ENCODE peak calls at places on chromosomes 16 and 17, in six cellular contexts. E is GM12878, B is K562, I is GM12892, J is H1, F is HepG2. Q is an unnamed sample.

GRCh38 chr16:58243528-58244004 is 45.7 kb upstream of the CSNK2A2 start:
- DNase-seq in E (peak), B (peak), I (peak), J (no peak), F (no peak), Q (peak)

GRCh38 chr17:68759343-68760140 is 158.4 kb upstream of the FAM20A start:
- DNase-seq in E (no peak), B (peak), I (peak), J (peak), F (peak), Q (peak)

GRCh38 chr17:39194089-39194984 is 3.1 kb downstream of the CACNB1 start:
- DNase-seq in E (no peak), B (peak), I (no peak), J (no peak), F (peak), Q (no peak)

GRCh38 chr16:66605177-66605999 is 884 bp downstream of the CMTM3 start:
- DNase-seq in E (no peak), B (peak), I (no peak), J (no peak), F (peak), Q (no peak)

GRCh38 chr16:65731840-65732239 is 610.0 kb upstream of the CDH11 start:
- DNase-seq in E (no peak), B (no peak), I (no peak), J (no peak), F (no peak), Q (no peak)

GRCh38 chr17:80105762-80106161 is 4.4 kb downstream of the GAA start:
- DNase-seq in E (no peak), B (peak), I (no peak), J (no peak), F (no peak), Q (no peak)

GRCh38 chr16:72172105-72173034 is at the start of gene PMFBP1:
- DNase-seq in E (peak), B (peak), I (peak), J (no peak), F (peak), Q (peak)

GRCh38 chr17:43468746-43469544 is 14.8 kb upstream of the DHX8 start:
- DNase-seq in E (no peak), B (no peak), I (no peak), J (no peak), F (peak), Q (no peak)

GRCh38 chr17:40542562-40543411 is 22.5 kb downstream of the CCR7 start:
- DNase-seq in E (no peak), B (no peak), I (no peak), J (no peak), F (peak), Q (no peak)

GRCh38 chr17:8226536-8227237 is 16.3 kb upstream of the AURKB start:
- DNase-seq in E (peak), B (peak), I (no peak), J (no peak), F (no peak), Q (no peak)

GRCh38 chr16:2981177-2981898 is 1.1 kb upstream of the PKMYT1 start:
- DNase-seq in E (no peak), B (peak), I (no peak), J (no peak), F (peak), Q (no peak)

GRCh38 chr17:44311562-44312181 is 3.3 kb downstream of the RUNDC3A start:
- DNase-seq in E (no peak), B (peak), I (no peak), J (no peak), F (no peak), Q (no peak)

GRCh38 chr16:74775255-74775654 is 635 bp upstream of the FA2H start:
- DNase-seq in E (no peak), B (no peak), I (no peak), J (no peak), F (no peak), Q (no peak)

GRCh38 chr16:59432934-59433333 is 698.8 kb upstream of the GOT2 start:
- DNase-seq in E (no peak), B (no peak), I (no peak), J (no peak), F (no peak), Q (no peak)

GRCh38 chr16:85461814-85462404 is 151.2 kb upstream of the GSE1 start:
- DNase-seq in E (no peak), B (peak), I (no peak), J (no peak), F (no peak), Q (no peak)

GRCh38 chr17:45036696-45037095 is 14.7 kb downstream of the DCAKD start:
- DNase-seq in E (no peak), B (no peak), I (no peak), J (no peak), F (no peak), Q (no peak)

GRCh38 chr17:53629188-53629587 is 193.5 kb upstream of the KIF2B start:
- DNase-seq in E (no peak), B (no peak), I (no peak), J (no peak), F (no peak), Q (no peak)

GRCh38 chr17:66464921-66465320 is 162.5 kb downstream of the PRKCA start:
- DNase-seq in E (no peak), B (no peak), I (no peak), J (no peak), F (no peak), Q (no peak)

GRCh38 chr17:76540381-76541300 is 797 bp downstream of the PRCD start:
- DNase-seq in E (no peak), B (peak), I (peak), J (peak), F (peak), Q (peak)

GRCh38 chr17:56144205-56144604 is 9.1 kb upstream of the ANKFN1 start:
- DNase-seq in E (no peak), B (no peak), I (no peak), J (no peak), F (no peak), Q (no peak)

GRCh38 chr16:22813946-22814325 is at the start of gene HS3ST2:
- DNase-seq in E (no peak), B (no peak), I (no peak), J (peak), F (no peak), Q (no peak)

GRCh38 chr17:4485676-4486646 is 12.7 kb upstream of the SPNS2 start:
- DNase-seq in E (no peak), B (no peak), I (no peak), J (no peak), F (no peak), Q (peak)

GRCh38 chr16:4283939-4284338 is 11.1 kb upstream of the TFAP4 start:
- DNase-seq in E (no peak), B (no peak), I (no peak), J (no peak), F (no peak), Q (no peak)

GRCh38 chr17:35969558-35970442 is 11.5 kb downstream of the CCL16 start:
- DNase-seq in E (peak), B (peak), I (peak), J (peak), F (peak), Q (peak)

GRCh38 chr16:74605332-74605731 is 1.6 kb downstream of the GLG1 start:
- DNase-seq in E (no peak), B (no peak), I (no peak), J (no peak), F (no peak), Q (no peak)

GRCh38 chr16:87963400-87963799 is 12.2 kb downstream of the BANP start:
- DNase-seq in E (no peak), B (no peak), I (no peak), J (no peak), F (no peak), Q (no peak)

GRCh38 chr16:9406039-9406438 is 314.6 kb downstream of the HAPSTR1 start:
- DNase-seq in E (no peak), B (no peak), I (no peak), J (no peak), F (no peak), Q (no peak)

GRCh38 chr17:72764632-72765041 is 327.9 kb downstream of the SLC39A11 start:
- DNase-seq in E (no peak), B (no peak), I (no peak), J (no peak), F (no peak), Q (no peak)

GRCh38 chr16:86576591-86577313 is 1.6 kb upstream of the FOXL1 start:
- DNase-seq in E (no peak), B (no peak), I (no peak), J (no peak), F (no peak), Q (no peak)

GRCh38 chr17:31274252-31274651 is 22.8 kb downstream of the OMG start:
- DNase-seq in E (no peak), B (no peak), I (no peak), J (no peak), F (peak), Q (no peak)

GRCh38 chr17:31273511-31273910 is 23.5 kb downstream of the OMG start:
- DNase-seq in E (no peak), B (no peak), I (no peak), J (no peak), F (no peak), Q (no peak)

GRCh38 chr17:31272803-31273202 is 24.2 kb downstream of the OMG start:
- DNase-seq in E (no peak), B (no peak), I (no peak), J (no peak), F (no peak), Q (no peak)

GRCh38 chr17:31272236-31272635 is 24.8 kb downstream of the OMG start:
- DNase-seq in E (no peak), B (no peak), I (no peak), J (no peak), F (no peak), Q (no peak)

GRCh38 chr17:31275126-31275525 is 21.9 kb downstream of the OMG start:
- DNase-seq in E (no peak), B (no peak), I (no peak), J (no peak), F (no peak), Q (no peak)
- TF ChIP-seq TAF1 in E (no peak), B (no peak), I (no peak), J (no peak), F (no peak), Q (no peak)

GRCh38 chr17:58344047-58344790 is 7.8 kb downstream of the SUPT4H1 start:
- DNase-seq in E (peak), B (no peak), I (peak), J (no peak), F (no peak), Q (peak)
- TF ChIP-seq POLR2A in E (peak), B (peak), I (peak), J (no peak), F (peak), Q (peak)

GRCh38 chr17:29722411-29723198 is 99.9 kb upstream of the CORO6 start:
- DNase-seq in E (peak), B (peak), I (peak), J (no peak), F (no peak), Q (no peak)
- TF ChIP-seq POLR2AphosphoS5 in E (peak), B (no peak), I (peak), J (no peak), F (no peak), Q (no peak)

GRCh38 chr16:49478107-49478506 is 104.5 kb downstream of the C16orf78 start:
- DNase-seq in E (peak), B (no peak), I (no peak), J (no peak), F (no peak), Q (no peak)
- TF ChIP-seq TAF1 in E (no peak), B (no peak), I (no peak), J (no peak), F (no peak), Q (no peak)

GRCh38 chr17:74763565-74764387 is 12.4 kb downstream of the NAT9 start:
- DNase-seq in E (no peak), B (no peak), I (no peak), J (no peak), F (peak), Q (no peak)
- TF ChIP-seq POLR2A in E (no peak), B (no peak), I (no peak), J (no peak), F (peak), Q (no peak)

GRCh38 chr17:50863931-50864330 is 2.2 kb downstream of the TOB1 start:
- DNase-seq in E (no peak), B (no peak), I (no peak), J (no peak), F (no peak), Q (no peak)

GRCh38 chr17:50865868-50866260 is 290 bp downstream of the TOB1 start:
- DNase-seq in E (no peak), B (no peak), I (no peak), J (no peak), F (no peak), Q (peak)

GRCh38 chr17:50866261-50866949 is at the start of gene TOB1:
- DNase-seq in E (peak), B (peak), I (peak), J (peak), F (peak), Q (peak)

GRCh38 chr17:50864747-50865059 is 1.5 kb downstream of the TOB1 start:
- DNase-seq in E (no peak), B (no peak), I (no peak), J (no peak), F (no peak), Q (no peak)

DNA sequence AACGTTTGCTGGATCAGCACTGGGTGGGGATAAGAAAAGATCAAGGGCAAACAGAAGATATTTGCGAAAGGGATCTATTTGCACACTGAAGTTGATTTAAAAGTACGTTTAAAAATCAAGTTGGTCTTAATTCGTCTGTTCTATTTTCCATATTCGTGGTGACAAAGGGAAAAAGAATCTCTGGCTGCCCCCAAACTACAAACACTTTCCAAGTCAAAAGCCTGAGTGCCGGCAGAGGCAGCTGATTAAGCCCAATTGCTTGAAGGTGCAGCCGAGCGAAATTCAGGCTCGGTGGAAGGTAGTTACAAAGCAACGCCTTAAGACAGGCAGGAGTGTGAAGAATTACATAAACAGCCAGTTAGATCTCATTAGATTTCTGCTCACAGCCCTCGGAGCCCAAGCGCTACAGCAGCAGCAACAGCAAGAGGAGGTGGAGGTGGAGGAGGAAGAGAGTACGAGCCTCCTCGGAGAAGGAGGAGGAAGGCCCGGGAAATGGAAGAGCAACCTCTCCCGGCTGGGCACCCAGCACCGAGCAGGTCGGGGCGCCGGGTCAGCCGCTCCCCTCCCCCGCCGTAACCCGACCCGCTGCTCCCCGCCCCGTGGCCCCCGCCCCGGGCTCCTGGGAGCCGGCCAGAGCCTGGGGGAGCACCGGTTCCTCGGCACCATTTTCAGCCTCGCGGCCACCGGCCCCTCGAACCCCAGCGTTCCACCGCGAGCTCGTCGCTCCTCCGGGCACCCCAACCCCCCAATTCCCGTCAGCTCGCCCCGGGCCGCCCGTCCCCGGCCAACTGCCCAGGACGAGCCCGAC is 890 bp downstream of the TOB1 start:
- DNase-seq in E (no peak), B (peak), I (no peak), J (no peak), F (peak), Q (no peak)
- TF ChIP-seq POLR2AphosphoS5 in E (peak), B (peak), I (no peak), J (peak), F (no peak), Q (no peak)

Q was measured in GM12891.